ENCODE peak calls at places on chromosomes 4 and X, in ten cellular contexts. K, L, I, Z, W, E, M, Y, H and G are unnamed samples.
A peak's percentile ranks its signal among the peaks of the same experiment; 100 is the strongest.

GRCh38 chr4:73019462-73020047 is 50.0 kb downstream of the COX18 start:
- DNase-seq in M (no peak), I (peak; percentile 16), Z (peak; percentile 78), E (no peak), H (peak; percentile 36), K (peak; percentile 25), W (no peak), L (peak; percentile 30), Y (peak; percentile 17), G (no peak)

GRCh38 chr4:159673221-159673620 is 570.3 kb downstream of the RAPGEF2 start:
- DNase-seq in I (no peak), Y (no peak), M (no peak), L (no peak), E (no peak), H (no peak), Z (no peak), K (no peak), W (no peak), G (no peak)

GRCh38 chrX:70033348-70033747 is 16.4 kb downstream of the AWAT2 start:
- DNase-seq in Y (no peak), I (peak; percentile 57), H (peak; percentile 36), Z (peak; percentile 78), M (no peak), E (peak; percentile 2), L (peak; percentile 7), K (peak; percentile 35), W (no peak), G (peak; percentile 61)

GRCh38 chr4:168621806-168622589 is 125.1 kb downstream of the PALLD start:
- DNase-seq in L (no peak), Y (no peak), K (no peak), E (no peak), W (no peak), H (peak; percentile 49), I (no peak), M (no peak), Z (no peak), G (no peak)

GRCh38 chr4:150541681-150542080 is 40.3 kb upstream of the MAB21L2 start:
- DNase-seq in E (no peak), I (no peak), K (no peak), Z (no peak), L (no peak), Y (no peak), M (no peak), H (no peak), W (no peak), G (no peak)

GRCh38 chr4:76251448-76252270 is at the start of gene FAM47E:
- DNase-seq in M (no peak), E (peak; percentile 8), H (peak; percentile 70), Y (peak; percentile 16), W (peak; percentile 85), Z (peak; percentile 79), L (peak; percentile 49), K (peak; percentile 75), I (peak; percentile 35), G (peak; percentile 80)

GRCh38 chr4:39083164-39083563 is 21.1 kb downstream of the KLHL5 start:
- DNase-seq in E (no peak), W (no peak), H (no peak), M (peak; percentile 51), Y (peak; percentile 15), L (no peak), I (no peak), K (no peak), Z (peak; percentile 19), G (no peak)

GRCh38 chr4:168614316-168615057 is 117.6 kb downstream of the PALLD start:
- DNase-seq in Y (no peak), E (no peak), K (no peak), Z (no peak), M (no peak), H (no peak), W (no peak), I (no peak), L (no peak), G (no peak)

GRCh38 chr4:71261001-71261400 is 77.8 kb upstream of the SLC4A4 start:
- DNase-seq in L (no peak), W (no peak), Y (no peak), Z (no peak), H (no peak), M (no peak), K (no peak), E (no peak), I (no peak), G (peak; percentile 55)

GRCh38 chrX:118164138-118164537 is 47.5 kb upstream of the KLHL13 start:
- DNase-seq in W (no peak), I (no peak), E (no peak), Z (no peak), L (no peak), M (no peak), K (no peak), H (peak; percentile 13), Y (no peak), G (no peak)

GRCh38 chr4:6362896-6363295 is 93.2 kb downstream of the WFS1 start:
- DNase-seq in E (peak; percentile 17), Z (peak; percentile 52), W (no peak), Y (peak; percentile 1), I (peak; percentile 42), M (no peak), L (peak; percentile 8), K (no peak), H (peak; percentile 56), G (no peak)

GRCh38 chr4:169250796-169251195 is 20.0 kb downstream of the SH3RF1 start:
- DNase-seq in I (no peak), Z (no peak), K (no peak), E (no peak), Y (no peak), H (no peak), W (no peak), L (no peak), M (no peak), G (no peak)

GRCh38 chr4:21991050-21991449 is 42.5 kb upstream of the KCNIP4 start:
- DNase-seq in M (no peak), Y (no peak), K (no peak), W (no peak), Z (no peak), L (no peak), E (no peak), H (no peak), I (no peak), G (no peak)

GRCh38 chr4:132767901-132768300 is 381.2 kb upstream of the PCDH10 start:
- DNase-seq in K (no peak), H (no peak), M (no peak), I (no peak), L (no peak), Z (no peak), E (no peak), Y (no peak), W (no peak), G (no peak)